ENCODE peak calls at places on chromosomes 3 and 15, in five cellular contexts. M is T-helper 9 cell, P is NCI-H1092, D is HTR-8/SVneo, L is iris pigment epithelial cell. S is an unnamed sample.

GRCh38 chr3:169026543-169027181 is 636.9 kb downstream of the MECOM start:
- DNase-seq in L (peak), M (no peak), D (peak), P (no peak), S (peak)

GRCh38 chr3:58234516-58234931 is 3.1 kb upstream of the ABHD6 start:
- DNase-seq in D (no peak), L (peak), M (no peak), P (no peak), S (peak)

GRCh38 chr3:34175636-34176186 is 377.3 kb downstream of the PDCD6IP start:
- DNase-seq in P (no peak), L (no peak), M (no peak), D (no peak), S (no peak)

GRCh38 chr15:42111924-42112323 is 17.6 kb upstream of the PLA2G4D start:
- DNase-seq in D (no peak), P (no peak), M (no peak), L (no peak), S (no peak)

GRCh38 chr15:47959617-47960398 is 161.0 kb upstream of the SLC24A5 start:
- DNase-seq in D (no peak), P (no peak), M (no peak), L (no peak), S (no peak)

GRCh38 chr3:151268267-151269235 is 9.8 kb downstream of the P2RY14 start:
- DNase-seq in L (peak), M (no peak), P (no peak), D (no peak), S (no peak)

GRCh38 chr3:72100626-72101187 is 315.8 kb upstream of the PROK2 start:
- DNase-seq in M (peak), D (peak), P (peak), L (peak), S (peak)

GRCh38 chr3:188881954-188882641 is 289.7 kb upstream of the TPRG1 start:
- DNase-seq in P (no peak), L (peak), D (peak), M (no peak), S (peak)

GRCh38 chr3:141643816-141644215 is 94.3 kb upstream of the RNF7 start:
- DNase-seq in L (no peak), P (no peak), M (no peak), D (no peak), S (no peak)

GRCh38 chr3:160720123-160720746 is 35.8 kb upstream of the PPM1L start:
- DNase-seq in L (no peak), P (no peak), M (no peak), D (no peak), S (peak)

GRCh38 chr3:88031543-88032148 is 27.2 kb downstream of the CGGBP1 start:
- DNase-seq in D (peak), M (no peak), L (peak), P (no peak), S (peak)

GRCh38 chr3:190983875-190984274 is 121.4 kb upstream of the GMNC start:
- DNase-seq in L (no peak), M (no peak), P (no peak), D (no peak), S (no peak)

GRCh38 chr3:69451594-69451993 is 65.7 kb upstream of the FRMD4B start:
- DNase-seq in D (no peak), M (no peak), P (no peak), L (no peak), S (no peak)

GRCh38 chr3:194184265-194184751 is 48.4 kb downstream of the HES1 start:
- DNase-seq in D (no peak), P (peak), M (no peak), L (no peak), S (no peak)

S was measured in SW480.